ENCODE peak calls at places on chromosomes 2 and 18, in six cellular contexts. One of them, this sample, is unnamed.

GRCh38 chr2:119011162-119011909 is 69.3 kb downstream of the MARCO start:
- DNase-seq in astrocyte: peak; percentile 9
- DNase-seq in Panc1: no peak
- DNase-seq in dorsolateral prefrontal cortex: peak; percentile 75
- DNase-seq in right lobe of liver: peak; percentile 61
- DNase-seq in neural crest cell: peak; percentile 74
- DNase-seq in this sample: peak; percentile 41

GRCh38 chr2:238761802-238762373 is 86.0 kb upstream of the TWIST2 start:
- DNase-seq in neural crest cell: no peak
- DNase-seq in astrocyte: peak; percentile 20
- DNase-seq in dorsolateral prefrontal cortex: no peak
- DNase-seq in right lobe of liver: no peak
- DNase-seq in Panc1: no peak
- DNase-seq in this sample: no peak

GRCh38 chr2:14137643-14138042 is 494.9 kb upstream of the LRATD1 start:
- DNase-seq in right lobe of liver: no peak
- DNase-seq in dorsolateral prefrontal cortex: no peak
- DNase-seq in astrocyte: no peak
- DNase-seq in neural crest cell: peak; percentile 1
- DNase-seq in Panc1: no peak
- DNase-seq in this sample: no peak

GRCh38 chr2:67445652-67446268 is 48.6 kb downstream of the ETAA1 start:
- DNase-seq in right lobe of liver: no peak
- DNase-seq in Panc1: no peak
- DNase-seq in dorsolateral prefrontal cortex: no peak
- DNase-seq in astrocyte: no peak
- DNase-seq in neural crest cell: no peak
- DNase-seq in this sample: no peak

GRCh38 chr2:110904410-110905148 is 172.2 kb downstream of the ACOXL start:
- DNase-seq in astrocyte: no peak
- DNase-seq in dorsolateral prefrontal cortex: no peak
- DNase-seq in right lobe of liver: no peak
- DNase-seq in Panc1: no peak
- DNase-seq in neural crest cell: no peak
- DNase-seq in this sample: no peak

GRCh38 chr2:134522856-134523460 is 195.8 kb downstream of the TMEM163 start:
- DNase-seq in astrocyte: no peak
- DNase-seq in neural crest cell: no peak
- DNase-seq in right lobe of liver: no peak
- DNase-seq in dorsolateral prefrontal cortex: no peak
- DNase-seq in Panc1: no peak
- DNase-seq in this sample: no peak

GRCh38 chr2:189175869-189176431 is 3.6 kb downstream of the COL5A2 start:
- DNase-seq in Panc1: no peak
- DNase-seq in dorsolateral prefrontal cortex: no peak
- DNase-seq in right lobe of liver: no peak
- DNase-seq in neural crest cell: no peak
- DNase-seq in astrocyte: no peak
- DNase-seq in this sample: no peak

GRCh38 chr18:32138332-32138731 is 46.7 kb downstream of the RNF138 start:
- DNase-seq in neural crest cell: no peak
- DNase-seq in Panc1: no peak
- DNase-seq in dorsolateral prefrontal cortex: no peak
- DNase-seq in astrocyte: peak; percentile 1
- DNase-seq in right lobe of liver: no peak
- DNase-seq in this sample: no peak

GRCh38 chr2:101371635-101372034 is 15.7 kb downstream of the CREG2 start:
- DNase-seq in Panc1: no peak
- DNase-seq in neural crest cell: no peak
- DNase-seq in right lobe of liver: no peak
- DNase-seq in dorsolateral prefrontal cortex: no peak
- DNase-seq in astrocyte: no peak
- DNase-seq in this sample: no peak

GRCh38 chr2:165016772-165017411 is 61.6 kb upstream of the SLC38A11 start:
- DNase-seq in dorsolateral prefrontal cortex: no peak
- DNase-seq in Panc1: peak; percentile 20
- DNase-seq in right lobe of liver: no peak
- DNase-seq in neural crest cell: peak; percentile 36
- DNase-seq in astrocyte: peak; percentile 49
- DNase-seq in this sample: no peak

GRCh38 chr2:169190197-169190775 is 120.9 kb downstream of the DHRS9 start:
- DNase-seq in Panc1: no peak
- DNase-seq in dorsolateral prefrontal cortex: no peak
- DNase-seq in neural crest cell: no peak
- DNase-seq in astrocyte: no peak
- DNase-seq in right lobe of liver: no peak
- DNase-seq in this sample: no peak

GRCh38 chr2:192414794-192415193 is 220.1 kb upstream of the TMEFF2 start:
- DNase-seq in dorsolateral prefrontal cortex: no peak
- DNase-seq in neural crest cell: no peak
- DNase-seq in right lobe of liver: no peak
- DNase-seq in Panc1: no peak
- DNase-seq in astrocyte: no peak
- DNase-seq in this sample: no peak

GRCh38 chr2:235414422-235414821 is 79.4 kb upstream of the AGAP1 start:
- DNase-seq in Panc1: no peak
- DNase-seq in neural crest cell: no peak
- DNase-seq in astrocyte: no peak
- DNase-seq in dorsolateral prefrontal cortex: no peak
- DNase-seq in right lobe of liver: peak; percentile 81
- DNase-seq in this sample: no peak

GRCh38 chr18:42545825-42546224 is 569.7 kb downstream of the RIT2 start:
- DNase-seq in dorsolateral prefrontal cortex: no peak
- DNase-seq in neural crest cell: no peak
- DNase-seq in astrocyte: peak; percentile 84
- DNase-seq in right lobe of liver: no peak
- DNase-seq in Panc1: peak; percentile 64
- DNase-seq in this sample: no peak

GRCh38 chr18:10661333-10661732 is 135.5 kb downstream of the NAPG start:
- DNase-seq in neural crest cell: no peak
- DNase-seq in Panc1: no peak
- DNase-seq in right lobe of liver: no peak
- DNase-seq in dorsolateral prefrontal cortex: no peak
- DNase-seq in astrocyte: peak; percentile 12
- DNase-seq in this sample: no peak

GRCh38 chr2:136534817-136535216 is 230.5 kb upstream of the THSD7B start:
- DNase-seq in neural crest cell: no peak
- DNase-seq in right lobe of liver: no peak
- DNase-seq in Panc1: no peak
- DNase-seq in astrocyte: no peak
- DNase-seq in dorsolateral prefrontal cortex: no peak
- DNase-seq in this sample: no peak

GRCh38 chr2:238046871-238047270 is 13.9 kb upstream of the SCLY start:
- DNase-seq in astrocyte: no peak
- DNase-seq in neural crest cell: no peak
- DNase-seq in dorsolateral prefrontal cortex: no peak
- DNase-seq in Panc1: no peak
- DNase-seq in right lobe of liver: no peak
- DNase-seq in this sample: no peak

GRCh38 chr18:6482198-6482977 is 67.7 kb upstream of the L3MBTL4 start:
- DNase-seq in Panc1: peak; percentile 12
- DNase-seq in dorsolateral prefrontal cortex: peak; percentile 63
- DNase-seq in right lobe of liver: peak; percentile 71
- DNase-seq in astrocyte: peak; percentile 42
- DNase-seq in neural crest cell: peak; percentile 57
- DNase-seq in this sample: no peak

GRCh38 chr2:196971574-196972279 is 45.2 kb upstream of the PGAP1 start:
- DNase-seq in neural crest cell: no peak
- DNase-seq in dorsolateral prefrontal cortex: no peak
- DNase-seq in right lobe of liver: no peak
- DNase-seq in Panc1: no peak
- DNase-seq in astrocyte: no peak
- DNase-seq in this sample: no peak

GRCh38 chr2:59006204-59006603 is 765.1 kb upstream of the FANCL start:
- DNase-seq in right lobe of liver: no peak
- DNase-seq in astrocyte: no peak
- DNase-seq in neural crest cell: no peak
- DNase-seq in Panc1: no peak
- DNase-seq in dorsolateral prefrontal cortex: no peak
- DNase-seq in this sample: no peak

GRCh38 chr2:1633936-1634587 is 110.3 kb downstream of the PXDN start:
- DNase-seq in Panc1: no peak
- DNase-seq in dorsolateral prefrontal cortex: no peak
- DNase-seq in right lobe of liver: no peak
- DNase-seq in astrocyte: no peak
- DNase-seq in neural crest cell: no peak
- DNase-seq in this sample: no peak

DNA sequence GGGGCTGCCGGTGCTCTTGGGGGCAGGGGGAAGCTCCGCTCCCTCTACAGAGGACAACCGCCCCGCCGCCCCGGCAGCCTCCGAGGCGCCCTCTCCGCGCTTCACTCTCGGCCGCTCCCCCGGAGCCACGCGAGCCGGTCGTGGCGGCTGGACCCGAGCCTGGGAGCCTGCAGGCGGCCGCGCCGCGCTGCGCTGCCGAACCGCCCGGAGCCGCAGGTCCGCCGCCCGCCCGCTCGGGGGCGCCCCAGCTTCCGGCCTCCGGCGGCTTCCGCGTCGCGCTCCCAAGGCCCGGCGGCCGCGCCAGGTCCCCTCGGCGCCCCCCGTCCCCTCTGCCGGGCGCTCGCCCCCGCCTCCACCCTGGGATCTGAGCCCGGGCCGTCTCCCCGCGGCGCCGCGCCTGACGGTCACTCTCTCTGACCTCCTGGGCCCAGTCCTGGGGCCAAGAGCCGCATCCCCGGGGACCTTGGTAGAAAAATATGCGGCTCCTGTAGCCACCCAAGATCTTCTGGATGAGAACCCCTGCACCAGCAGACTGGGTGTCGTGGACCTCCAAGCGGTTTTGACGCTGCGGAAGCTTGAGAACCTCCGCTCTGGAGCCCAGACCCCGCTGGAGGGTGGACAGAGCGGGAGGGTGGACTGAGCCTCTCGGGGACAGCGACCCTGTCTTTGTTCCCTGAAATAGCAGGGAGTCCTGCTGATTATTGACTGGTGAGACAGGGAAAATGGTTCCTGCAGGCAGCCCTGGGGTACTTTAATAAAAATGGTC is 44.3 kb downstream of the SERTAD2 start:
- DNase-seq in right lobe of liver: peak; percentile 83
- DNase-seq in neural crest cell: peak; percentile 57
- DNase-seq in dorsolateral prefrontal cortex: peak; percentile 68
- DNase-seq in Panc1: no peak
- DNase-seq in astrocyte: no peak
- DNase-seq in this sample: peak; percentile 85
- TF ChIP-seq CTCF in right lobe of liver: peak; percentile 11
- TF ChIP-seq CTCF in neural crest cell: peak; percentile 56
- TF ChIP-seq CTCF in dorsolateral prefrontal cortex: no peak
- TF ChIP-seq CTCF in Panc1: peak; percentile 94
- TF ChIP-seq CTCF in astrocyte: no peak
- TF ChIP-seq CTCF in this sample: peak; percentile 72

GRCh38 chr2:86315084-86315483 is 22.3 kb downstream of the REEP1 start:
- DNase-seq in Panc1: no peak
- DNase-seq in neural crest cell: no peak
- DNase-seq in astrocyte: no peak
- DNase-seq in right lobe of liver: no peak
- DNase-seq in dorsolateral prefrontal cortex: no peak
- DNase-seq in this sample: no peak

GRCh38 chr2:86309966-86310365 is 27.5 kb downstream of the REEP1 start:
- DNase-seq in astrocyte: no peak
- DNase-seq in right lobe of liver: no peak
- DNase-seq in dorsolateral prefrontal cortex: no peak
- DNase-seq in Panc1: no peak
- DNase-seq in neural crest cell: no peak
- DNase-seq in this sample: no peak

GRCh38 chr2:86314125-86314524 is 23.3 kb downstream of the REEP1 start:
- DNase-seq in right lobe of liver: no peak
- DNase-seq in astrocyte: no peak
- DNase-seq in neural crest cell: no peak
- DNase-seq in Panc1: no peak
- DNase-seq in dorsolateral prefrontal cortex: no peak
- DNase-seq in this sample: no peak

GRCh38 chr2:86311879-86312278 is 25.5 kb downstream of the REEP1 start:
- DNase-seq in astrocyte: no peak
- DNase-seq in Panc1: no peak
- DNase-seq in dorsolateral prefrontal cortex: no peak
- DNase-seq in neural crest cell: no peak
- DNase-seq in right lobe of liver: no peak
- DNase-seq in this sample: no peak

GRCh38 chr2:86313341-86313740 is 24.1 kb downstream of the REEP1 start:
- DNase-seq in astrocyte: no peak
- DNase-seq in dorsolateral prefrontal cortex: no peak
- DNase-seq in right lobe of liver: no peak
- DNase-seq in Panc1: no peak
- DNase-seq in neural crest cell: no peak
- DNase-seq in this sample: no peak
- TF ChIP-seq CTCF in astrocyte: no peak
- TF ChIP-seq CTCF in dorsolateral prefrontal cortex: no peak
- TF ChIP-seq CTCF in right lobe of liver: no peak
- TF ChIP-seq CTCF in Panc1: no peak
- TF ChIP-seq CTCF in neural crest cell: no peak
- TF ChIP-seq CTCF in this sample: no peak

DNA sequence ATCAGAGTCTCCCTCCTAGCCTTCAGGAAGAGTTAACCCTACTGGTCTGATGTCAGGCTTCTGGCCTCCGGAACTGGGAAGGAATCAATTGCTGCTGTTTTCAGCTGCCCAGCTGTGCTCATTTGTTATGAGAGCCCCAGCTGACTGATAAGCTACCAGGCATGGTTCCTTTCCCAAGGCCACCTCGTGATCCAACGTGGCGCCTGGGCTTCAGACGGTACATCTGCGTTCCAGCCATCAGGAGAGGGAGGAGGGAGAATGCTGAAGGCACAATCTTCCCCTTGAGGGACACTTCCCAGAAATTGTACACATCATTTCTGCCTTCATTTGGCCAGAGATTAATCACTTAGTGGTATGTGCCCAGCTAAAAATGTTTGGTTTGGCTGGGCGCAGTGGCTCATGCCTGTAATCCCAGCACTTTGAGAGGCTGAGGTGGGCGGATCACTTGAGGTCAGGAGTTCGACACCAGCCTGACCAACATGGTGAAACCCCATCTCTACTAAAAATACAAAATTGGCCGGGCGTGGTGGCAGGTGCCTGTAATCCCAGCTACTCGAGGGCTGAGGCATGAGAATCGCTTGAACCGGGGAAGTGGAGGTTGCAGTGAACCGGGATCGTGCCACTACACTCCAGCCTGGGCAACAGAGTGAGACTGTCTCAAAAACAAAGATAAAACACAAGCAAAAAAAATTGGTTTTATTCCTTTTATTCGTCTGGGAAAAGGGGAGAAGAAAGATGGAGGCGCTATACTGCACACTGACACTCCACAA is 10.5 kb upstream of the ARMC9 start:
- DNase-seq in right lobe of liver: no peak
- DNase-seq in neural crest cell: no peak
- DNase-seq in dorsolateral prefrontal cortex: no peak
- DNase-seq in astrocyte: peak; percentile 91
- DNase-seq in Panc1: no peak
- DNase-seq in this sample: no peak
- TF ChIP-seq CTCF in right lobe of liver: no peak
- TF ChIP-seq CTCF in neural crest cell: no peak
- TF ChIP-seq CTCF in dorsolateral prefrontal cortex: no peak
- TF ChIP-seq CTCF in astrocyte: no peak
- TF ChIP-seq CTCF in Panc1: no peak
- TF ChIP-seq CTCF in this sample: no peak

DNA sequence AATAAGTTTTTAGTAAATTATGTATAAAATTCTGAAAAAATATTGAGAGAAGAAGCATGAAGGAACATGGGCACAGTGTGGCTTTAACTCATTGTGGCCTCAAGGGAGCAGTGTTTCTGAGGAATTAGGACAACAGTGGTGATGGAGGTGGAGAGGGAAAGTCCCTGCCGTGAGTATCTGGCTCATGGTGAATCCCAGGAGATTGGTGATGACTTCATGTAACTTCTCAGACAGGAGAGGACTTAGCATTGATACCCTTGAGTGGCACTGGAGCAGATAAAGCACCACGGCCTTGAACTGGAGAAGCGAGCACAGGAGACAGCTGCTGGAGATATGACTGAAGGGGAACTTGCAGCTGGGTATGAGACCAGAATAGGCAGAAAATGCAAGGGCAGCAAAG is 35.0 kb upstream of the LRP1B start:
- DNase-seq in astrocyte: peak; percentile 46
- DNase-seq in dorsolateral prefrontal cortex: no peak
- DNase-seq in Panc1: no peak
- DNase-seq in neural crest cell: no peak
- DNase-seq in right lobe of liver: no peak
- DNase-seq in this sample: no peak
- TF ChIP-seq CTCF in astrocyte: peak; percentile 44
- TF ChIP-seq CTCF in dorsolateral prefrontal cortex: peak; percentile 9
- TF ChIP-seq CTCF in Panc1: peak; percentile 54
- TF ChIP-seq CTCF in neural crest cell: peak; percentile 58
- TF ChIP-seq CTCF in right lobe of liver: peak; percentile 34
- TF ChIP-seq CTCF in this sample: no peak

This sample was measured in Peyer's patch.